ENCODE peak calls at places on chromosome 22, in seven cellular contexts. Z is activated T-cell treated with anti-CD3 and anti-CD28 coated beads, Interleukin-2, amount 50 U/mL, for 48 hours; Q is lower lobe of right lung; X is EL; K is CD4-positive, alpha-beta memory T cell; R is CD4-positive, alpha-beta T cell; W is tibial artery. B is an unnamed sample.

GRCh38 chr22:42207918-42208317 is 62.5 kb downstream of the TCF20 start:
- DNase-seq in Z (no peak), Q (no peak), X (no peak), K (no peak), R (no peak), W (no peak), B (no peak)

GRCh38 chr22:33584152-33584551 is 336.1 kb downstream of the LARGE1 start:
- DNase-seq in Z (no peak), Q (no peak), X (no peak), K (no peak), R (no peak), W (no peak), B (peak)

GRCh38 chr22:36287881-36288515 is 35.1 kb downstream of the APOL1 start:
- DNase-seq in Z (no peak), Q (peak), X (no peak), K (no peak), R (no peak), W (no peak), B (peak)

GRCh38 chr22:37442537-37442936 is 15.3 kb upstream of the ELFN2 start:
- DNase-seq in Z (no peak), Q (no peak), X (peak), K (no peak), R (no peak), W (no peak), B (no peak)

GRCh38 chr22:21026783-21027692 is 5.3 kb downstream of the SLC7A4 start:
- DNase-seq in Z (no peak), Q (no peak), X (peak), K (no peak), R (no peak), W (no peak), B (no peak)

GRCh38 chr22:21020802-21021429 is 6.0 kb downstream of the P2RX6 start:
- DNase-seq in Z (peak), Q (no peak), X (peak), K (no peak), R (no peak), W (no peak), B (no peak)

GRCh38 chr22:45881524-45881875 is 95.5 kb downstream of the WNT7B start:
- DNase-seq in Z (no peak), Q (peak), X (no peak), K (no peak), R (no peak), W (no peak), B (peak)

GRCh38 chr22:17587631-17588030 is 24.3 kb downstream of the SLC25A18 start:
- DNase-seq in Z (no peak), Q (no peak), X (no peak), K (no peak), R (no peak), W (no peak), B (peak)

GRCh38 chr22:33848251-33848650 is 72.0 kb downstream of the LARGE1 start:
- DNase-seq in Z (no peak), Q (no peak), X (no peak), K (no peak), R (no peak), W (no peak), B (no peak)

GRCh38 chr22:43172191-43172590 is 14.7 kb downstream of the TTLL12 start:
- DNase-seq in Z (no peak), Q (no peak), X (no peak), K (no peak), R (no peak), W (no peak), B (no peak)

GRCh38 chr22:49099089-49099488 is 728.6 kb downstream of the BRD1 start:
- DNase-seq in Z (no peak), Q (no peak), X (no peak), K (no peak), R (no peak), W (no peak), B (peak)

GRCh38 chr22:43094085-43094484 is 4.9 kb upstream of the TTLL1 start:
- DNase-seq in Z (no peak), Q (peak), X (peak), K (no peak), R (no peak), W (no peak), B (no peak)

GRCh38 chr22:42272431-42273004 is 2.1 kb upstream of the TCF20 start:
- DNase-seq in Z (no peak), Q (no peak), X (no peak), K (no peak), R (no peak), W (no peak), B (no peak)

GRCh38 chr22:29348956-29349355 is 33.5 kb upstream of the RASL10A start:
- DNase-seq in Z (no peak), Q (peak), X (no peak), K (no peak), R (no peak), W (no peak), B (no peak)

GRCh38 chr22:36386900-36387663 is 685 bp downstream of the MYH9 start:
- DNase-seq in Z (peak), Q (peak), X (peak), K (no peak), R (peak), W (peak), B (peak)

GRCh38 chr22:49760630-49761571 is 66.8 kb downstream of the BRD1 start:
- DNase-seq in Z (peak), Q (no peak), X (no peak), K (no peak), R (no peak), W (no peak), B (no peak)

GRCh38 chr22:44411226-44412135 is 86.6 kb downstream of the RTL6 start:
- DNase-seq in Z (no peak), Q (peak), X (no peak), K (no peak), R (no peak), W (no peak), B (peak)

GRCh38 chr22:24341657-24342056 is 71.0 kb downstream of the SPECC1L start:
- DNase-seq in Z (no peak), Q (no peak), X (no peak), K (no peak), R (no peak), W (no peak), B (no peak)

GRCh38 chr22:46358766-46359165 is 23.3 kb downstream of the TRMU start:
- DNase-seq in Z (no peak), Q (peak), X (no peak), K (no peak), R (no peak), W (no peak), B (no peak)

GRCh38 chr22:46250783-46251125 is 661 bp upstream of the CDPF1 start:
- DNase-seq in Z (no peak), Q (no peak), X (no peak), K (no peak), R (peak), W (no peak), B (no peak)

GRCh38 chr22:27300661-27301285 is 500.8 kb downstream of the MN1 start:
- DNase-seq in Z (no peak), Q (no peak), X (no peak), K (no peak), R (no peak), W (no peak), B (no peak)

GRCh38 chr22:45867906-45868555 is 108.9 kb downstream of the WNT7B start:
- DNase-seq in Z (no peak), Q (no peak), X (no peak), K (no peak), R (no peak), W (no peak), B (no peak)

GRCh38 chr22:24029304-24029703 is 18.2 kb downstream of the CABIN1 start:
- DNase-seq in Z (no peak), Q (no peak), X (no peak), K (no peak), R (no peak), W (no peak), B (no peak)

GRCh38 chr22:20432244-20432686 is 5.4 kb downstream of the SCARF2 start:
- DNase-seq in Z (no peak), Q (peak), X (no peak), K (no peak), R (no peak), W (no peak), B (peak)

GRCh38 chr22:42862045-42862734 is 5.1 kb upstream of the ARFGAP3 start:
- DNase-seq in Z (no peak), Q (no peak), X (peak), K (no peak), R (no peak), W (no peak), B (no peak)

GRCh38 chr22:37172266-37173245 is 15.5 kb downstream of the C1QTNF6 start:
- DNase-seq in Z (no peak), Q (peak), X (no peak), K (no peak), R (no peak), W (no peak), B (peak)